ENCODE peak calls at places on chromosomes 5 and 9, in six cellular contexts. N, Y, O, T, D and P are unnamed samples.

GRCh38 chr9:124553738-124554137 is 46.5 kb upstream of the NR5A1 start:
- DNase-seq in N (no peak), Y (no peak), O (no peak), T (no peak), D (peak; percentile 75), P (no peak)

GRCh38 chr9:6646028-6646636 is 603 bp upstream of the GLDC start:
- DNase-seq in N (no peak), Y (no peak), O (no peak), T (no peak), D (no peak), P (no peak)

GRCh38 chr5:58317808-58318207 is 142.1 kb downstream of the PLK2 start:
- DNase-seq in N (no peak), Y (no peak), O (no peak), T (no peak), D (peak; percentile 3), P (no peak)

GRCh38 chr5:66222455-66222854 is 78.4 kb downstream of the SREK1 start:
- DNase-seq in N (no peak), Y (no peak), O (no peak), T (no peak), D (no peak), P (no peak)

GRCh38 chr9:477146-477545 is 262.5 kb downstream of the DOCK8 start:
- DNase-seq in N (no peak), Y (no peak), O (no peak), T (no peak), D (no peak), P (no peak)

GRCh38 chr9:76162751-76163500 is 231.3 kb downstream of the RFK start:
- DNase-seq in N (no peak), Y (no peak), O (no peak), T (no peak), D (no peak), P (no peak)

GRCh38 chr5:20985754-20986153 is 997.8 kb upstream of the CDH18 start:
- DNase-seq in N (no peak), Y (no peak), O (no peak), T (no peak), D (no peak), P (no peak)

GRCh38 chr9:69014013-69014412 is at the start of gene PRKACG:
- DNase-seq in N (no peak), Y (no peak), O (no peak), T (no peak), D (no peak), P (no peak)

GRCh38 chr9:107749787-107750444 is 260.3 kb upstream of the KLF4 start:
- DNase-seq in N (peak; percentile 87), Y (peak; percentile 22), O (peak; percentile 95), T (peak; percentile 91), D (peak; percentile 94), P (peak; percentile 98)

GRCh38 chr9:117622347-117622746 is 81.9 kb upstream of the TLR4 start:
- DNase-seq in N (no peak), Y (no peak), O (no peak), T (no peak), D (peak; percentile 12), P (no peak)

GRCh38 chr9:38094165-38094564 is 25.1 kb upstream of the SHB start:
- DNase-seq in N (no peak), Y (no peak), O (no peak), T (no peak), D (no peak), P (no peak)

GRCh38 chr9:70003786-70004185 is 39.9 kb upstream of the MAMDC2 start:
- DNase-seq in N (no peak), Y (no peak), O (no peak), T (no peak), D (peak; percentile 85), P (no peak)

GRCh38 chr5:151917931-151918330 is 6.7 kb downstream of the GLRA1 start:
- DNase-seq in N (no peak), Y (no peak), O (no peak), T (no peak), D (no peak), P (no peak)
- H3K4me3 ChIP-seq in N (no peak overlapping the region), Y (no peak overlapping the region), O (no peak overlapping the region), T (no peak overlapping the region), D (no peak overlapping the region), P (no peak overlapping the region)

DNA sequence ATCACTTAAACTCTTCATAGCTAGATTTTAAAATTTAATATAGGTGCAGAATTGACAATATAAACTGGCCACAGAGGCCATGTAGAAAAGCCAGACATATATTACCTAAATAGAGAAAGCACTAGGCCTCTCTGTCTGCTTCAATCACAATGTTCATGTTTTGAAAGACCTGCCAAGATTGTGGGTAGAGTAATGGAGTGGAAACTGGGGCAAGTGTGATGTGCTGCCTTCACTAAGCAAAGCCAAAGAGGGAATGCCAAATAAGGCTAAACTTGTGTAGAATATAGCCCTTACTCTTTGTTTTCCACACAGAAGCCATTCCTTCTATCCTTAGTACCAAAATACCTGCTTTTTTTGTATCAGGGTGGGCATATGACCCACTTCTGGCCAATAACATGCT is 15.1 kb upstream of the ISOC1 start:
- DNase-seq in N (no peak), Y (no peak), O (no peak), T (no peak), D (no peak), P (no peak)
- H3K4me3 ChIP-seq in N (no peak overlapping the region), Y (no peak overlapping the region), O (no peak overlapping the region), T (no peak overlapping the region), D (no peak overlapping the region), P (no peak overlapping the region)

DNA sequence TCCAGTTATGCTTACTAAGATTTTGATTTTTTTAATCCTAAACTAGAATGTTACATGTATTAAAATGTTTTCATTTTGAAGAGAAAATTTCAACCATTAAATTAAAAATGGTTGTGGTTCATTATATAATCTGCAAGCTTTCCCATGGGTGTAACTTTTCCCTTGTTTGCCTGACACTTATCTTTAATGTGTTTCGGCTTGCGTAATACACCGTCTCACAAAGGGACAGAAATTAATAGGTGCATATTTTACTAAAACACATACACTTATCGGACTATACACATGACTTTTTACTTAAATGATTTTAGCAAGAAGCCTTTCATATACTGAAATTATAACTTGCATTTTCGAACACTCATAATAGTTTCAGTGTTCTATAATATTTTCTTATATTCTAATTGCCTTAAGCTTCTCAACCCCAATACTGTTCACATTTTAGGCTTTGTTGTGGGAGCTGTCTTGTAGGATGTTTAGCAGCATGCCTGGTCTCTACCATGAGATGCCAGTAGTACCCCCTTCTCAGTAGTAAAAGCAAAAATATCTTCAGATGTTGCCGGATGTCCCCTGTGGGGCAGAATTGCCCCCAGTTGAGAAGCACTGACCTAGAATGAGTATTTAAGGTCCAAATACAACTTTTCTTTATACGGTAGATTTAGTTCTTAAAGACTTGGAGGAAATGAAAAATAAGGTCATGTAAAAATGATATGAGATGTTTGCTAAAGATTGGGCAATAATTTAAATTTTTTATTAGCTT is 28.6 kb downstream of the UGCG start:
- DNase-seq in N (no peak), Y (no peak), O (no peak), T (no peak), D (no peak), P (no peak)
- H3K4me3 ChIP-seq in N (no peak overlapping the region), Y (no peak overlapping the region), O (no peak overlapping the region), T (no peak overlapping the region), D (no peak overlapping the region), P (no peak overlapping the region)

GRCh38 chr5:141366016-141366896 is 2.3 kb downstream of the PCDHGA5 start:
- DNase-seq in N (no peak), Y (no peak), O (no peak), T (no peak), D (no peak), P (no peak)

GRCh38 chr5:141359790-141360426 is at the start of gene PCDHGB2:
- DNase-seq in N (no peak), Y (no peak), O (no peak), T (no peak), D (peak; percentile 70), P (no peak)

GRCh38 chr5:141362719-141363118 is 1.2 kb upstream of the PCDHGA5 start:
- DNase-seq in N (no peak), Y (no peak), O (no peak), T (no peak), D (no peak), P (no peak)

GRCh38 chr5:141360685-141361084 is 891 bp downstream of the PCDHGB2 start:
- DNase-seq in N (no peak), Y (no peak), O (no peak), T (no peak), D (no peak), P (no peak)

GRCh38 chr5:141363952-141364660 is at the start of gene PCDHGA5:
- DNase-seq in N (no peak), Y (no peak), O (no peak), T (no peak), D (peak; percentile 38), P (peak; percentile 74)
- H3K4me3 ChIP-seq in N (no peak within 1 kb of the TSS), Y (no peak within 1 kb of the TSS), O (peak within 1 kb of the TSS; percentile 20), T (peak within 1 kb of the TSS; percentile 31), D (peak within 1 kb of the TSS; percentile 24), P (no peak within 1 kb of the TSS)

GRCh38 chr9:72542917-72543316 is 21.5 kb downstream of the TMC1 start:
- DNase-seq in N (no peak), Y (no peak), O (no peak), T (no peak), D (no peak), P (no peak)
- H3K4me3 ChIP-seq in N (no peak overlapping the region), Y (no peak overlapping the region), O (no peak overlapping the region), T (no peak overlapping the region), D (no peak overlapping the region), P (no peak overlapping the region)

DNA sequence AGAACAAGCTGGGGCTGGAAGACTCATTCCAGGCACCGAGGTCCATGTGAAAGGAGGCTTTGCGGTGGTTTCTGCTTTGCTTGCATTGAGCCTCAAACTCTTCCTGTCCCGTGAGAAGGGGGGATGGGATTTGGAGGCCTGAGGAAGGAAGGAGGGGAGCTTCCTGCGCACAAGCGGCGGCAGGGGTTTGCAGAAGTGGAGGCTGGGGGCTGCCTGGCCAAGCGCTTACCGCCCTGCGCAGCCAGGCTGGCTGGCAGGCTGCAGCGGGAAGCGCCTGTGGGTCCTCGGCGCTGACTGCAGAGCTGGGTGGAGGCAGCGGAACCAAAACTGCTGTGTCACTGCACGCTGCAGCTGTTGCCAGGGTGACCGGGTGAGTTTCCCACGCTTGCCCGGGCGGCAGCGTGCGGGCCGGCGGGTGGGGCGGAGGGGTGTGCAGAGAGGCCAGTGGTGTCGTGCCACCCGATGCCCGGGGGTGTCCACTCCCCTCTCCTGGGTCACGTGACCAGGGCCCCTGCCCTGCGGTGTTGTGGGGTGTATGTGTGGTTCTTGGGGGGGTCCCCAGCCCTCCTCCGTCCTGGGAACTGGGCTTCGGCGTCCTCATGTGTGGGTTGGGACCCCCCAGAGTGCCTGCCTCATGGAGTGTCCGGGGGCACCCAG is 81.0 kb downstream of the RXRA start:
- DNase-seq in N (peak; percentile 92), Y (peak; percentile 11), O (peak; percentile 74), T (peak; percentile 82), D (peak; percentile 92), P (peak; percentile 96)
- H3K4me3 ChIP-seq in N (peak overlapping the region; percentile 8), Y (no peak overlapping the region), O (peak overlapping the region; percentile 26), T (peak overlapping the region; percentile 20), D (peak overlapping the region; percentile 33), P (no peak overlapping the region)

DNA sequence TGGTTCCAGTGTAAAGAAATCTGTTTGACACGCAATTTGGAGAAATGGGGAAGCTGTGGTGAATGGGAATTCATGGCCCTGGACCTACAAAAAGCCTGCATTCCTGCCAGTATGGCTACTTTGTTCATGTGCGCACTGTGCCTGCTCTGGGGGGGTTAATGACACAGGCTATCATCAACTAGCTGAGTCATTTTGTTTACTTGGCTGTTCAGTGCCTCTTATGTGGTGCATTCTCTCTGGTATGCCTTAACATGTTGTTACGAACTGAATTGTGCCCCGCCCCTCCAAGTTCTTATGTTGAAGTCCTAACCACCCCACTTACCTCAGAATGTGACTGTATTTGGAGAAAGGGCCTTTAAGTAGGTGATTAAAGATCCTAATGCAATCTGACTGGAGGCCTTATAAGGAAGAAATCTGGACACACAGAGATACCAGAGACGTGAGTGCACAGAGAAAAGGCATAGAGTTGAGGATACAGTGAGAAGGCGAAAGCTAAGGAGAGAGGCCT is 20.4 kb upstream of the UBAP1 start:
- DNase-seq in N (no peak), Y (no peak), O (no peak), T (no peak), D (peak; percentile 91), P (no peak)
- H3K4me3 ChIP-seq in N (no peak overlapping the region), Y (no peak overlapping the region), O (no peak overlapping the region), T (no peak overlapping the region), D (no peak overlapping the region), P (no peak overlapping the region)

GRCh38 chr9:135702002-135702721 is at the start of gene KCNT1:
- DNase-seq in N (peak; percentile 43), Y (no peak), O (peak; percentile 36), T (no peak), D (peak; percentile 42), P (no peak)
- H3K4me3 ChIP-seq in N (no peak within 1 kb of the TSS), Y (peak within 1 kb of the TSS; percentile 43), O (peak within 1 kb of the TSS; percentile 34), T (peak within 1 kb of the TSS; percentile 32), D (no peak within 1 kb of the TSS), P (no peak within 1 kb of the TSS)